ENCODE peak calls at places on chromosome 4, in four cellular contexts. T is NCI-H446 treated with DMSO at 0.1 percent for 48 hours; D is PC-3; C is activated CD4-positive, alpha-beta T cell treated with anti-CD3 and anti-CD28 coated beads, Interleukin-2, amount 10 ng/mL, durations not matched to agents 24 days and 14 days. B is an unnamed sample.
A peak's percentile ranks its signal among the peaks of the same experiment; 100 is the strongest.

GRCh38 chr4:53841711-53842110 is 222.7 kb downstream of the CHIC2 start:
- DNase-seq in D (no peak), C (no peak), T (no peak), B (no peak)

GRCh38 chr4:158327525-158327924 is 117.2 kb downstream of the TMEM144 start:
- DNase-seq in D (no peak), T (no peak), C (no peak), B (no peak)

GRCh38 chr4:73904491-73904890 is 35.3 kb downstream of the CXCL1 start:
- DNase-seq in T (no peak), D (peak; percentile 32), C (no peak), B (no peak)

GRCh38 chr4:164012396-164013027 is 518.0 kb downstream of the TMA16 start:
- DNase-seq in T (no peak), C (no peak), D (peak; percentile 58), B (no peak)

GRCh38 chr4:123176605-123177004 is 220.0 kb upstream of the SPRY1 start:
- DNase-seq in T (no peak), C (no peak), D (no peak), B (no peak)

GRCh38 chr4:151484396-151485102 is 75.6 kb downstream of the FHIP1A start:
- DNase-seq in T (no peak), C (no peak), D (peak; percentile 79), B (no peak)

GRCh38 chr4:128241019-128241418 is 46.6 kb downstream of the PGRMC2 start:
- DNase-seq in D (no peak), T (no peak), C (no peak), B (no peak)

GRCh38 chr4:165560941-165561340 is 182.1 kb downstream of the CPE start:
- DNase-seq in D (no peak), C (no peak), T (no peak), B (no peak)

GRCh38 chr4:87511500-87511899 is 17.7 kb downstream of the SPARCL1 start:
- DNase-seq in D (no peak), C (no peak), T (no peak), B (no peak)

GRCh38 chr4:157768419-157768818 is 404.4 kb downstream of the GASK1B start:
- DNase-seq in D (no peak), C (no peak), T (no peak), B (no peak)

GRCh38 chr4:182242793-182243192 is 409 bp upstream of the TENM3 start:
- DNase-seq in C (no peak), D (no peak), T (no peak), B (no peak)